ENCODE peak calls at places on chromosome 10, in six cellular contexts. R is NB4, U is cardiac fibroblast, K is mesothelial cell of epicardium, X is fibroblast of mammary gland, F is BJ. J is an unnamed sample.

GRCh38 chr10:117663750-117664149 is 121.2 kb downstream of the EMX2 start:
- DNase-seq in K (no peak), F (peak; percentile 78), X (peak; percentile 93), U (peak; percentile 38), R (peak; percentile 6), J (no peak)

GRCh38 chr10:865924-866576 is 65.5 kb downstream of the LARP4B start:
- DNase-seq in R (no peak), F (no peak), X (no peak), U (no peak), K (no peak), J (no peak)

GRCh38 chr10:42149027-42149700 is 489.2 kb downstream of the ZNF33B start:
- DNase-seq in R (no peak), U (peak; percentile 1), K (no peak), F (no peak), X (peak; percentile 8), J (no peak)

GRCh38 chr10:23155166-23155565 is 36.9 kb upstream of the PTF1A start:
- DNase-seq in U (peak; percentile 6), K (no peak), R (peak; percentile 56), F (no peak), X (peak; percentile 34), J (no peak)

GRCh38 chr10:62352356-62352963 is 21.7 kb upstream of the ZNF365 start:
- DNase-seq in U (no peak), K (no peak), F (no peak), X (peak; percentile 85), R (no peak), J (no peak)

GRCh38 chr10:110387983-110388681 is 83.4 kb upstream of the SMNDC1 start:
- DNase-seq in R (no peak), K (no peak), X (peak; percentile 43), F (peak; percentile 19), U (no peak), J (no peak)

GRCh38 chr10:6313107-6313895 is 110.6 kb downstream of the PFKFB3 start:
- DNase-seq in K (no peak), X (peak; percentile 53), U (no peak), R (no peak), F (no peak), J (no peak)

GRCh38 chr10:31704195-31704594 is 224.4 kb downstream of the ARHGAP12 start:
- DNase-seq in K (no peak), U (no peak), X (no peak), F (no peak), R (no peak), J (no peak)

GRCh38 chr10:92413519-92413918 is 122.6 kb downstream of the MARCHF5 start:
- DNase-seq in F (no peak), X (no peak), U (peak; percentile 26), R (no peak), K (no peak), J (no peak)

GRCh38 chr10:46547881-46548780 is 8.3 kb downstream of the GPRIN2 start:
- DNase-seq in X (no peak), K (no peak), R (no peak), F (no peak), U (no peak), J (peak; percentile 12)

GRCh38 chr10:29908977-29909376 is 150.4 kb downstream of the JCAD start:
- DNase-seq in X (no peak), F (no peak), R (no peak), U (no peak), K (no peak), J (no peak)

GRCh38 chr10:36345770-36346169 is 703.7 kb upstream of the FZD8 start:
- DNase-seq in U (peak; percentile 50), K (no peak), R (no peak), F (no peak), X (peak; percentile 23), J (no peak)

GRCh38 chr10:67976292-67977245 is 92.1 kb downstream of the SIRT1 start:
- DNase-seq in R (no peak), K (no peak), F (no peak), X (peak; percentile 17), U (peak; percentile 11), J (no peak)

GRCh38 chr10:44966129-44966815 is 6.7 kb downstream of the RASSF4 start:
- DNase-seq in R (no peak), U (no peak), X (no peak), K (no peak), F (no peak), J (no peak)

GRCh38 chr10:104417629-104418292 is 64.1 kb downstream of the CFAP58 start:
- DNase-seq in X (peak; percentile 7), K (no peak), R (peak; percentile 65), U (no peak), F (no peak), J (no peak)

GRCh38 chr10:36722777-36723176 is 402.6 kb upstream of the ANKRD30A start:
- DNase-seq in X (no peak), K (no peak), F (no peak), U (no peak), R (no peak), J (no peak)

GRCh38 chr10:122044045-122044661 is 55.2 kb downstream of the TACC2 start:
- DNase-seq in F (no peak), K (no peak), R (no peak), U (peak; percentile 17), X (peak; percentile 62), J (no peak)

GRCh38 chr10:100109670-100110069 is 28.0 kb upstream of the CPN1 start:
- DNase-seq in K (no peak), U (no peak), X (no peak), F (no peak), R (no peak), J (no peak)

DNA sequence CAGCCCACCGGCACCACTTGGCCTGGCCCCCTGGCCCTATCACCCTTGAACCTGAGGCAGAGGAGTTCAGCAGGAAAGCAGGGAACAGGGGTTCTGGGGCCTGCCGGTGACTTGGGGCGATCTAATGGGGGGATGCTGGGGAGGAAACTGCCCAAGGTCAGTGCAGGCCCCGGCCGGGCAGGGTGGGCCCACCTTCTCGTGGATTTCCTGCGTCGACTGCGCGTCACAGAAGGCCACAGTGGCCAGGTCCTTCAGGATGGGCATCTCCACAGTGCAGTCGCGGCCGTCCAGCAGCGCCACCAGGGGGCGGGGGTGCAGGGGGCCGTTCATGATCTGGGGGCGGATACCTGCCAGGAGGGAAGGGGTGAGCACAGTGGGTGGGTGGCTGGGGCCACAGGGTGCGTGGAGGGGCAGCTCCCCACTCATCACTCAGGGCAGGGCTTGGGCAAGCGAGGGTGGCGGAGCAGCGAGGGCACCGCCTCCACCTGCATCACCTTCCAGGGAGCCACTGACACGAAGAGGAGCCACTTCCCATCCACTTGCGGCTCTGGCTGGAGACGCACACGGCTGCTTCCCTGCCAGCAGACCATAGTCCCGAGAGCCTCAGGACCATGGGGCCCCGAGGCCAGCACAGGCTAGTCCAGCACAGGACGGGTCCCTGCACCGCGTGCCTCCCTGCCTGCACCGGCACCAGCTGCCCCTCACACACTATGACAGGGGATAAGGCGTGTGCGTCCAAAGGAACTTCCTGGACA is 61.4 kb downstream of the ZRANB1 start:
- DNase-seq in K (no peak), R (no peak), X (no peak), F (no peak), U (no peak), J (peak; percentile 11)
- TF ChIP-seq CTCF in K (no peak), R (no peak), X (no peak), F (no peak), U (peak; percentile 13), J (no peak)

GRCh38 chr10:93667795-93668194 is 34.6 kb downstream of the FRA10AC1 start:
- DNase-seq in F (no peak), R (no peak), X (no peak), U (no peak), K (no peak), J (no peak)

GRCh38 chr10:93671042-93671441 is 31.4 kb downstream of the FRA10AC1 start:
- DNase-seq in U (no peak), R (no peak), K (no peak), F (no peak), X (no peak), J (no peak)

GRCh38 chr10:93670372-93670771 is 32.0 kb downstream of the FRA10AC1 start:
- DNase-seq in K (no peak), U (no peak), X (no peak), F (no peak), R (no peak), J (no peak)

DNA sequence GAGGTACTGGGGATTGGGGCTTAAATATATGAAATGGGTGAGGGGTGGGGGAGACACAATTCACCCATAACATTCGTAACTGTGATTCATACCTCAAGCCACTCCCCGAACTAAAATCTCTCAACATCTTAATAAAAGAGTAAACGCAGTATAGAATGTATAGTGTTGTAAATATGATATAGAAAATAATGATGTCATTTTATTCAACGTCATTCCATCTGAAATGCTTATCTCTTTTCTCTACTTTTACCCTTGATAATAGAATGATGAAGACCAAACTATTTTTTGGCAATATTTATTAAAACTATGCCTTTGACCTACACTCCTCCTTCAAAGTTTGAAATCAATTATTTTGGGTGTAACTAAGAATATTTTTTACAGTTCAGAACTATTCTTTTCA is 36.4 kb downstream of the FRA10AC1 start:
- DNase-seq in R (no peak), F (no peak), X (no peak), U (no peak), K (no peak), J (no peak)
- TF ChIP-seq CTCF in R (no peak), F (no peak), X (no peak), U (no peak), K (no peak), J (no peak)

GRCh38 chr10:75845538-75845937 is 414.1 kb downstream of the LRMDA start:
- DNase-seq in X (no peak), R (no peak), K (no peak), U (no peak), F (no peak), J (no peak)
- TF ChIP-seq CTCF in X (no peak), R (no peak), K (no peak), U (no peak), F (no peak), J (no peak)

GRCh38 chr10:131143425-131144165 is 167.9 kb downstream of the TCERG1L start:
- DNase-seq in X (no peak), K (no peak), R (no peak), U (no peak), F (no peak), J (no peak)

GRCh38 chr10:131141207-131141606 is 170.3 kb downstream of the TCERG1L start:
- DNase-seq in X (no peak), U (no peak), R (no peak), F (no peak), K (no peak), J (no peak)

GRCh38 chr10:131142446-131143380 is 168.8 kb downstream of the TCERG1L start:
- DNase-seq in F (no peak), U (no peak), X (no peak), K (no peak), R (no peak), J (no peak)

GRCh38 chr10:131140606-131141005 is 170.9 kb downstream of the TCERG1L start:
- DNase-seq in U (no peak), F (no peak), K (no peak), R (no peak), X (no peak), J (no peak)

DNA sequence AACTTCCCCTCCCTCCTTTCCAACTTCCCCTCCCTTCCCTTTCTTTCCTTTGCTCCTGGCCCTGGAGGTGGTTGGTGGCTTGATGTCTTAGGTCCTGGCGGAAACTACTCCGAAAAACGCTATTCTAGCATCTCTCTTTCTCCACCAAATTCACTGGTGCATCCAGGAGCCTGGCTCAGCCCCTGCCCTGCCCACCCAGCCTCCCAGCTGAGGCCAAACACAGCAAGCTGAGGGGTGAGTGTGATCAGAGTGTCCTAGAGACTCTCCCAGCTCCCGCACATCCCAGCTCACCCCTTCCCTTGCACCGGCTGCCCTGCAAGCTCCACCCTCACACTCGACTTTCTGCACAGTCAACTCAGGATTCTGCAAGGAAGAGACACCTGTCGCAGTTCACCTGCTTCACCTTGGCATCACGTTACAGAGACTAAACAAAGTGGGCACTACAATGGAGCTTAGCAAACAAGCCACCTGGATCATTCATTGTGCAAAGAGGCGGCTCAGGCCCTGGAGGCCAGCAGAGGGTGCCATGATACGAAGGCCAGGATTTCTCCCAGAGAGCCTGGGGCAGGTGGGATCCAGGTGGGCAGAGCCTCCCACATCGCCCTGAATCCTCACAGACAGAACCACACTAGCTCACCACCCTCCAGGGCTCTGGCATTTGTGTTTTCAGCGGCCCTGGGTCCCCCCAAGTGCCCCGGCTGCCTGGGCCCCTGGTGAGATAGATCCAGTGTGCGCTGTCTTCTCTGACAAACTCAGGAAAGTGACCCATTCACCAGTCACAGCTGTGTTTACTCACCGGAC is 169.7 kb downstream of the TCERG1L start:
- DNase-seq in X (no peak), K (no peak), F (no peak), R (no peak), U (no peak), J (no peak)
- TF ChIP-seq CTCF in X (no peak), K (no peak), F (no peak), R (no peak), U (no peak), J (no peak)

J was measured in natural killer cell.